ENCODE peak calls at places on chromosome 9, in nine cellular contexts. One of them, this sample, is unnamed.

GRCh38 chr9:116580853-116581252 is 106.3 kb upstream of the TRIM32 start:
- DNase-seq in left ventricle myocardium inferior: no peak
- DNase-seq in mesenteric fat pad: no peak
- DNase-seq in AML-193: no peak
- DNase-seq in GM23248: no peak
- DNase-seq in colonic mucosa: no peak
- DNase-seq in ELR: no peak
- DNase-seq in posterior cingulate gyrus: no peak
- DNase-seq in T-helper 2 cell: no peak
- DNase-seq in this sample: no peak

GRCh38 chr9:112028242-112029221 is 131.9 kb downstream of the UGCG start:
- DNase-seq in left ventricle myocardium inferior: no peak
- DNase-seq in mesenteric fat pad: no peak
- DNase-seq in AML-193: no peak
- DNase-seq in GM23248: no peak
- DNase-seq in colonic mucosa: no peak
- DNase-seq in ELR: peak
- DNase-seq in posterior cingulate gyrus: no peak
- DNase-seq in T-helper 2 cell: no peak
- DNase-seq in this sample: no peak

GRCh38 chr9:20771721-20772120 is 87.7 kb downstream of the FOCAD start:
- DNase-seq in left ventricle myocardium inferior: no peak
- DNase-seq in mesenteric fat pad: no peak
- DNase-seq in AML-193: no peak
- DNase-seq in GM23248: no peak
- DNase-seq in colonic mucosa: no peak
- DNase-seq in ELR: no peak
- DNase-seq in posterior cingulate gyrus: no peak
- DNase-seq in T-helper 2 cell: no peak
- DNase-seq in this sample: no peak

GRCh38 chr9:89089176-89089575 is 89.4 kb downstream of the SHC3 start:
- DNase-seq in left ventricle myocardium inferior: no peak
- DNase-seq in mesenteric fat pad: no peak
- DNase-seq in AML-193: no peak
- DNase-seq in GM23248: no peak
- DNase-seq in colonic mucosa: no peak
- DNase-seq in ELR: no peak
- DNase-seq in posterior cingulate gyrus: no peak
- DNase-seq in T-helper 2 cell: no peak
- DNase-seq in this sample: no peak

GRCh38 chr9:70044450-70045307 is 1.0 kb downstream of the MAMDC2 start:
- DNase-seq in left ventricle myocardium inferior: peak
- DNase-seq in mesenteric fat pad: no peak
- DNase-seq in AML-193: no peak
- DNase-seq in GM23248: peak
- DNase-seq in colonic mucosa: no peak
- DNase-seq in ELR: peak
- DNase-seq in posterior cingulate gyrus: no peak
- DNase-seq in T-helper 2 cell: no peak
- DNase-seq in this sample: no peak

GRCh38 chr9:631596-631995 is 209.9 kb upstream of the DMRT1 start:
- DNase-seq in left ventricle myocardium inferior: no peak
- DNase-seq in mesenteric fat pad: no peak
- DNase-seq in AML-193: peak
- DNase-seq in GM23248: peak
- DNase-seq in colonic mucosa: no peak
- DNase-seq in ELR: peak
- DNase-seq in posterior cingulate gyrus: no peak
- DNase-seq in T-helper 2 cell: no peak
- DNase-seq in this sample: no peak

GRCh38 chr9:116555102-116555501 is 132.0 kb upstream of the TRIM32 start:
- DNase-seq in left ventricle myocardium inferior: peak
- DNase-seq in mesenteric fat pad: no peak
- DNase-seq in AML-193: no peak
- DNase-seq in GM23248: no peak
- DNase-seq in colonic mucosa: no peak
- DNase-seq in ELR: no peak
- DNase-seq in posterior cingulate gyrus: no peak
- DNase-seq in T-helper 2 cell: no peak
- DNase-seq in this sample: no peak

GRCh38 chr9:84301851-84302250 is 38.7 kb downstream of the SLC28A3 start:
- DNase-seq in left ventricle myocardium inferior: no peak
- DNase-seq in mesenteric fat pad: no peak
- DNase-seq in AML-193: peak
- DNase-seq in GM23248: peak
- DNase-seq in colonic mucosa: no peak
- DNase-seq in ELR: peak
- DNase-seq in posterior cingulate gyrus: no peak
- DNase-seq in T-helper 2 cell: no peak
- DNase-seq in this sample: no peak

GRCh38 chr9:73553295-73553694 is 401.6 kb downstream of the ANXA1 start:
- DNase-seq in left ventricle myocardium inferior: no peak
- DNase-seq in mesenteric fat pad: no peak
- DNase-seq in AML-193: no peak
- DNase-seq in GM23248: no peak
- DNase-seq in colonic mucosa: no peak
- DNase-seq in ELR: no peak
- DNase-seq in posterior cingulate gyrus: no peak
- DNase-seq in T-helper 2 cell: no peak
- DNase-seq in this sample: no peak

GRCh38 chr9:120916573-120916972 is 10.0 kb downstream of the TRAF1 start:
- DNase-seq in left ventricle myocardium inferior: peak
- DNase-seq in mesenteric fat pad: no peak
- DNase-seq in AML-193: no peak
- DNase-seq in GM23248: peak
- DNase-seq in colonic mucosa: no peak
- DNase-seq in ELR: no peak
- DNase-seq in posterior cingulate gyrus: no peak
- DNase-seq in T-helper 2 cell: no peak
- DNase-seq in this sample: no peak

GRCh38 chr9:108467653-108468324 is 388.0 kb downstream of the ACTL7B start:
- DNase-seq in left ventricle myocardium inferior: no peak
- DNase-seq in mesenteric fat pad: no peak
- DNase-seq in AML-193: no peak
- DNase-seq in GM23248: peak
- DNase-seq in colonic mucosa: peak
- DNase-seq in ELR: peak
- DNase-seq in posterior cingulate gyrus: no peak
- DNase-seq in T-helper 2 cell: no peak
- DNase-seq in this sample: no peak

GRCh38 chr9:136696502-136696901 is 9.2 kb upstream of the AGPAT2 start:
- DNase-seq in left ventricle myocardium inferior: no peak
- DNase-seq in mesenteric fat pad: no peak
- DNase-seq in AML-193: no peak
- DNase-seq in GM23248: no peak
- DNase-seq in colonic mucosa: no peak
- DNase-seq in ELR: no peak
- DNase-seq in posterior cingulate gyrus: no peak
- DNase-seq in T-helper 2 cell: no peak
- DNase-seq in this sample: no peak

GRCh38 chr9:1125741-1126140 is 75.6 kb downstream of the DMRT2 start:
- DNase-seq in left ventricle myocardium inferior: no peak
- DNase-seq in mesenteric fat pad: no peak
- DNase-seq in AML-193: no peak
- DNase-seq in GM23248: peak
- DNase-seq in colonic mucosa: no peak
- DNase-seq in ELR: peak
- DNase-seq in posterior cingulate gyrus: no peak
- DNase-seq in T-helper 2 cell: no peak
- DNase-seq in this sample: no peak

GRCh38 chr9:109498195-109499060 is at the start of gene PTPN3:
- DNase-seq in left ventricle myocardium inferior: no peak
- DNase-seq in mesenteric fat pad: peak
- DNase-seq in AML-193: no peak
- DNase-seq in GM23248: peak
- DNase-seq in colonic mucosa: peak
- DNase-seq in ELR: no peak
- DNase-seq in posterior cingulate gyrus: no peak
- DNase-seq in T-helper 2 cell: no peak
- DNase-seq in this sample: no peak

GRCh38 chr9:20031836-20032235 is 243.0 kb upstream of the SLC24A2 start:
- DNase-seq in left ventricle myocardium inferior: no peak
- DNase-seq in mesenteric fat pad: no peak
- DNase-seq in AML-193: no peak
- DNase-seq in GM23248: no peak
- DNase-seq in colonic mucosa: no peak
- DNase-seq in ELR: peak
- DNase-seq in posterior cingulate gyrus: no peak
- DNase-seq in T-helper 2 cell: no peak
- DNase-seq in this sample: no peak

GRCh38 chr9:95570150-95570549 is 53.4 kb upstream of the PTCH1 start:
- DNase-seq in left ventricle myocardium inferior: no peak
- DNase-seq in mesenteric fat pad: no peak
- DNase-seq in AML-193: no peak
- DNase-seq in GM23248: peak
- DNase-seq in colonic mucosa: no peak
- DNase-seq in ELR: peak
- DNase-seq in posterior cingulate gyrus: no peak
- DNase-seq in T-helper 2 cell: no peak
- DNase-seq in this sample: peak

GRCh38 chr9:5872496-5872895 is 18.2 kb upstream of the MLANA start:
- DNase-seq in left ventricle myocardium inferior: no peak
- DNase-seq in mesenteric fat pad: no peak
- DNase-seq in AML-193: no peak
- DNase-seq in GM23248: no peak
- DNase-seq in colonic mucosa: no peak
- DNase-seq in ELR: no peak
- DNase-seq in posterior cingulate gyrus: no peak
- DNase-seq in T-helper 2 cell: no peak
- DNase-seq in this sample: no peak

GRCh38 chr9:136089697-136090045 is 5.4 kb downstream of the NACC2 start:
- DNase-seq in left ventricle myocardium inferior: no peak
- DNase-seq in mesenteric fat pad: no peak
- DNase-seq in AML-193: peak
- DNase-seq in GM23248: peak
- DNase-seq in colonic mucosa: no peak
- DNase-seq in ELR: peak
- DNase-seq in posterior cingulate gyrus: no peak
- DNase-seq in T-helper 2 cell: no peak
- DNase-seq in this sample: no peak

GRCh38 chr9:114229236-114229635 is 73.9 kb downstream of the COL27A1 start:
- DNase-seq in left ventricle myocardium inferior: no peak
- DNase-seq in mesenteric fat pad: no peak
- DNase-seq in AML-193: no peak
- DNase-seq in GM23248: no peak
- DNase-seq in colonic mucosa: no peak
- DNase-seq in ELR: no peak
- DNase-seq in posterior cingulate gyrus: no peak
- DNase-seq in T-helper 2 cell: no peak
- DNase-seq in this sample: no peak

GRCh38 chr9:70952131-70952727 is 169.2 kb downstream of the TRPM3 start:
- DNase-seq in left ventricle myocardium inferior: no peak
- DNase-seq in mesenteric fat pad: no peak
- DNase-seq in AML-193: no peak
- DNase-seq in GM23248: no peak
- DNase-seq in colonic mucosa: no peak
- DNase-seq in ELR: no peak
- DNase-seq in posterior cingulate gyrus: no peak
- DNase-seq in T-helper 2 cell: no peak
- DNase-seq in this sample: peak

GRCh38 chr9:127793093-127793708 is 7.4 kb downstream of the CDK9 start:
- DNase-seq in left ventricle myocardium inferior: no peak
- DNase-seq in mesenteric fat pad: no peak
- DNase-seq in AML-193: no peak
- DNase-seq in GM23248: no peak
- DNase-seq in colonic mucosa: no peak
- DNase-seq in ELR: peak
- DNase-seq in posterior cingulate gyrus: no peak
- DNase-seq in T-helper 2 cell: no peak
- DNase-seq in this sample: no peak

GRCh38 chr9:74773886-74774479 is 113.7 kb downstream of the TRPM6 start:
- DNase-seq in left ventricle myocardium inferior: peak
- DNase-seq in mesenteric fat pad: no peak
- DNase-seq in AML-193: peak
- DNase-seq in GM23248: peak
- DNase-seq in colonic mucosa: peak
- DNase-seq in ELR: peak
- DNase-seq in posterior cingulate gyrus: peak
- DNase-seq in T-helper 2 cell: peak
- DNase-seq in this sample: no peak

GRCh38 chr9:80378669-80379293 is 807.0 kb downstream of the TLE4 start:
- DNase-seq in left ventricle myocardium inferior: no peak
- DNase-seq in mesenteric fat pad: no peak
- DNase-seq in AML-193: no peak
- DNase-seq in GM23248: no peak
- DNase-seq in colonic mucosa: no peak
- DNase-seq in ELR: peak
- DNase-seq in posterior cingulate gyrus: no peak
- DNase-seq in T-helper 2 cell: no peak
- DNase-seq in this sample: no peak

GRCh38 chr9:135448570-135449180 is 30.9 kb upstream of the PPP1R26 start:
- DNase-seq in left ventricle myocardium inferior: no peak
- DNase-seq in mesenteric fat pad: no peak
- DNase-seq in AML-193: no peak
- DNase-seq in GM23248: peak
- DNase-seq in colonic mucosa: no peak
- DNase-seq in ELR: no peak
- DNase-seq in posterior cingulate gyrus: no peak
- DNase-seq in T-helper 2 cell: no peak
- DNase-seq in this sample: no peak

This sample was measured in retinal pigment epithelial cell.